ENCODE peak calls at places on chromosomes 12 and 14, in nine cellular contexts. Y is stimulated activated CD4-positive, alpha-beta T cell treated with anti-CD3 and anti-CD28 coated beads, Interleukin-12 subunit alpha, Interleukin-12 subunit beta, amount 100 ng/mL, for 4 hours; J is activated gamma-delta T cell treated with anti-CD3 and anti-CD28 coated beads, Interleukin-2, amount 50 U/mL, for 16 hours; O is psoas muscle; B is stomach; C is neural crest cell; M is stimulated activated naive CD4-positive, alpha-beta T cell treated with Interleukin-2 at 50 U/mL for 16 hours; N is head of caudate nucleus; G is amniotic stem cell. K is an unnamed sample.

GRCh38 chr14:20493634-20494033 is 11.7 kb upstream of the RNASE10 start:
- DNase-seq in Y (no peak), J (no peak), O (no peak), B (no peak), C (no peak), M (no peak), N (peak; percentile 20), G (no peak), K (no peak)

GRCh38 chr14:30559638-30560071 is 697 bp downstream of the G2E3 start:
- DNase-seq in Y (no peak), J (no peak), O (no peak), B (no peak), C (no peak), M (no peak), N (peak; percentile 36), G (no peak), K (no peak)

GRCh38 chr12:68304626-68305025 is 27.5 kb downstream of the MDM1 start:
- DNase-seq in Y (no peak), J (no peak), O (no peak), B (no peak), C (no peak), M (no peak), N (no peak), G (no peak), K (no peak)

GRCh38 chr14:29810064-29810463 is 117.6 kb downstream of the PRKD1 start:
- DNase-seq in Y (no peak), J (no peak), O (no peak), B (no peak), C (no peak), M (no peak), N (no peak), G (no peak), K (no peak)

GRCh38 chr12:24285413-24285812 is 335.9 kb upstream of the SOX5 start:
- DNase-seq in Y (no peak), J (no peak), O (no peak), B (no peak), C (no peak), M (no peak), N (no peak), G (no peak), K (no peak)

GRCh38 chr14:34711169-34711568 is 3.2 kb downstream of the CFL2 start:
- DNase-seq in Y (no peak), J (no peak), O (no peak), B (no peak), C (no peak), M (no peak), N (no peak), G (peak; percentile 82), K (no peak)

GRCh38 chr14:80634106-80634758 is 307.3 kb downstream of the CEP128 start:
- DNase-seq in Y (no peak), J (no peak), O (no peak), B (no peak), C (no peak), M (no peak), N (no peak), G (no peak), K (no peak)

GRCh38 chr14:68687746-68688145 is 105.1 kb downstream of the ZFP36L1 start:
- DNase-seq in Y (no peak), J (no peak), O (no peak), B (no peak), C (no peak), M (no peak), N (no peak), G (peak; percentile 74), K (no peak)

GRCh38 chr12:50542448-50542847 is 37.7 kb downstream of the DIP2B start:
- DNase-seq in Y (no peak), J (no peak), O (no peak), B (no peak), C (no peak), M (peak; percentile 26), N (peak; percentile 31), G (no peak), K (no peak)

GRCh38 chr12:88854260-88854659 is 274.0 kb upstream of the KITLG start:
- DNase-seq in Y (no peak), J (no peak), O (no peak), B (no peak), C (no peak), M (no peak), N (no peak), G (peak; percentile 56), K (no peak)

GRCh38 chr12:51406859-51407258 is 15.7 kb upstream of the GALNT6 start:
- DNase-seq in Y (no peak), J (no peak), O (no peak), B (no peak), C (no peak), M (no peak), N (no peak), G (no peak), K (no peak)

GRCh38 chr14:91244501-91244901 is at the start of gene GPR68:
- DNase-seq in Y (no peak), J (no peak), O (no peak), B (peak; percentile 57), C (no peak), M (no peak), N (peak; percentile 38), G (no peak), K (no peak)

GRCh38 chr12:68932701-68933563 is at the start of gene CPM:
- DNase-seq in Y (peak; percentile 71), J (peak; percentile 33), O (peak; percentile 75), B (peak; percentile 89), C (peak; percentile 32), M (peak; percentile 67), N (peak; percentile 79), G (peak; percentile 51), K (peak; percentile 48)

GRCh38 chr12:45991289-45992249 is 1.2 kb upstream of the SCAF11 start:
- DNase-seq in Y (peak; percentile 61), J (peak; percentile 48), O (peak; percentile 88), B (peak; percentile 75), C (peak; percentile 50), M (peak; percentile 58), N (peak; percentile 84), G (peak; percentile 37), K (peak; percentile 38)

GRCh38 chr14:59454131-59454530 is 11.0 kb downstream of the GPR135 start:
- DNase-seq in Y (no peak), J (no peak), O (no peak), B (no peak), C (no peak), M (no peak), N (no peak), G (peak; percentile 83), K (no peak)

GRCh38 chr12:91851741-91852477 is 293.7 kb downstream of the BTG1 start:
- DNase-seq in Y (no peak), J (no peak), O (no peak), B (no peak), C (no peak), M (no peak), N (no peak), G (no peak), K (no peak)

GRCh38 chr14:41299924-41300323 is 306.8 kb upstream of the LRFN5 start:
- DNase-seq in Y (no peak), J (no peak), O (no peak), B (no peak), C (no peak), M (no peak), N (no peak), G (no peak), K (no peak)

GRCh38 chr12:124453419-124454351 is 113.7 kb downstream of the NCOR2 start:
- DNase-seq in Y (peak; percentile 61), J (peak; percentile 80), O (peak; percentile 97), B (peak; percentile 70), C (no peak), M (peak; percentile 79), N (peak; percentile 68), G (peak; percentile 36), K (peak; percentile 51)

GRCh38 chr14:48672506-48672905 is 913.7 kb downstream of the RPS29 start:
- DNase-seq in Y (no peak), J (no peak), O (no peak), B (no peak), C (no peak), M (no peak), N (no peak), G (no peak), K (no peak)

GRCh38 chr12:7189398-7190267 is at the start of gene PEX5:
- DNase-seq in Y (peak; percentile 80), J (peak; percentile 71), O (peak; percentile 95), B (peak; percentile 92), C (peak; percentile 71), M (peak; percentile 86), N (peak; percentile 95), G (peak; percentile 77), K (peak; percentile 56)

GRCh38 chr14:74595006-74595735 is 16.9 kb downstream of the LTBP2 start:
- DNase-seq in Y (no peak), J (no peak), O (peak; percentile 86), B (no peak), C (no peak), M (no peak), N (no peak), G (no peak), K (no peak)

GRCh38 chr14:31410048-31410654 is 10.2 kb downstream of the HEATR5A start:
- DNase-seq in Y (no peak), J (no peak), O (no peak), B (no peak), C (no peak), M (no peak), N (no peak), G (no peak), K (no peak)

GRCh38 chr12:131734336-131735152 is 23.7 kb downstream of the SFSWAP start:
- DNase-seq in Y (no peak), J (no peak), O (no peak), B (no peak), C (no peak), M (no peak), N (no peak), G (no peak), K (no peak)

GRCh38 chr14:99879401-99880295 is 86.4 kb downstream of the EML1 start:
- DNase-seq in Y (no peak), J (no peak), O (no peak), B (no peak), C (no peak), M (no peak), N (no peak), G (peak; percentile 33), K (no peak)

GRCh38 chr12:31496257-31496656 is 94.7 kb downstream of the DENND5B start:
- DNase-seq in Y (no peak), J (no peak), O (no peak), B (no peak), C (no peak), M (no peak), N (no peak), G (no peak), K (no peak)

GRCh38 chr12:12714276-12715001 is 2.7 kb upstream of the CDKN1B start:
- DNase-seq in Y (peak; percentile 16), J (no peak), O (no peak), B (peak; percentile 54), C (no peak), M (peak; percentile 34), N (peak; percentile 47), G (no peak), K (no peak)

GRCh38 chr12:1797991-1798733 is 22.2 kb upstream of the LRTM2 start:
- DNase-seq in Y (no peak), J (no peak), O (peak; percentile 56), B (no peak), C (no peak), M (no peak), N (no peak), G (no peak), K (no peak)

GRCh38 chr12:28640519-28640918 is 450.3 kb downstream of the CCDC91 start:
- DNase-seq in Y (no peak), J (no peak), O (no peak), B (no peak), C (no peak), M (no peak), N (no peak), G (no peak), K (no peak)

GRCh38 chr14:56125772-56126411 is 7.7 kb downstream of the PELI2 start:
- DNase-seq in Y (no peak), J (no peak), O (no peak), B (no peak), C (no peak), M (no peak), N (no peak), G (no peak), K (no peak)

GRCh38 chr14:104373055-104373854 is 206.3 kb upstream of the C14orf180 start:
- DNase-seq in Y (no peak), J (no peak), O (peak; percentile 17), B (no peak), C (no peak), M (no peak), N (no peak), G (no peak), K (no peak)

GRCh38 chr12:34403706-34404376 is 381.5 kb downstream of the ALG10 start:
- DNase-seq in Y (no peak), J (no peak), O (peak; percentile 26), B (peak; percentile 17), C (no peak), M (no peak), N (peak; percentile 2), G (no peak), K (no peak)

K was measured in activated CD4-positive, alpha-beta T cell treated with anti-CD3 and anti-CD28 coated beads, Interleukin-2, amount 50 U/mL, for 24 hours.